ENCODE peak calls at places on chromosomes 11 and 22, in ten cellular contexts. One of them, this sample, is unnamed.

GRCh38 chr11:130219148-130219547 is 59.6 kb downstream of the ST14 start:
- DNase-seq in iPS-NIHi11: no peak
- DNase-seq in activated naive CD8-positive, alpha-beta T cell treated with anti-CD3 and anti-CD28 coated beads, Interleukin-2, amount 10 ng/mL, durations not matched to agents 7 days and 5 days: no peak
- DNase-seq in cardiac septum: peak; percentile 38
- DNase-seq in body of pancreas: no peak
- DNase-seq in SJSA1: no peak
- DNase-seq in DMS153: no peak
- DNase-seq in neural crest cell: no peak
- DNase-seq in NCI-H1417: no peak
- DNase-seq in brain microvascular endothelial cell: no peak
- DNase-seq in this sample: no peak

GRCh38 chr11:105636496-105636895 is 26.6 kb downstream of the GRIA4 start:
- DNase-seq in NCI-H1417: no peak
- DNase-seq in SJSA1: no peak
- DNase-seq in iPS-NIHi11: no peak
- DNase-seq in DMS153: no peak
- DNase-seq in body of pancreas: no peak
- DNase-seq in activated naive CD8-positive, alpha-beta T cell treated with anti-CD3 and anti-CD28 coated beads, Interleukin-2, amount 10 ng/mL, durations not matched to agents 7 days and 5 days: no peak
- DNase-seq in brain microvascular endothelial cell: no peak
- DNase-seq in neural crest cell: no peak
- DNase-seq in cardiac septum: no peak
- DNase-seq in this sample: no peak

GRCh38 chr11:24635588-24636290 is 138.9 kb downstream of the LUZP2 start:
- DNase-seq in activated naive CD8-positive, alpha-beta T cell treated with anti-CD3 and anti-CD28 coated beads, Interleukin-2, amount 10 ng/mL, durations not matched to agents 7 days and 5 days: no peak
- DNase-seq in DMS153: no peak
- DNase-seq in SJSA1: no peak
- DNase-seq in cardiac septum: no peak
- DNase-seq in body of pancreas: no peak
- DNase-seq in NCI-H1417: no peak
- DNase-seq in neural crest cell: no peak
- DNase-seq in brain microvascular endothelial cell: no peak
- DNase-seq in iPS-NIHi11: no peak
- DNase-seq in this sample: no peak

GRCh38 chr11:96738311-96738710 is 348.5 kb downstream of the JRKL start:
- DNase-seq in SJSA1: no peak
- DNase-seq in body of pancreas: no peak
- DNase-seq in cardiac septum: no peak
- DNase-seq in iPS-NIHi11: no peak
- DNase-seq in neural crest cell: no peak
- DNase-seq in brain microvascular endothelial cell: no peak
- DNase-seq in DMS153: no peak
- DNase-seq in NCI-H1417: no peak
- DNase-seq in activated naive CD8-positive, alpha-beta T cell treated with anti-CD3 and anti-CD28 coated beads, Interleukin-2, amount 10 ng/mL, durations not matched to agents 7 days and 5 days: no peak
- DNase-seq in this sample: no peak

GRCh38 chr22:19407649-19408606 is 23.6 kb downstream of the HIRA start:
- DNase-seq in DMS153: no peak
- DNase-seq in SJSA1: no peak
- DNase-seq in neural crest cell: no peak
- DNase-seq in brain microvascular endothelial cell: no peak
- DNase-seq in cardiac septum: no peak
- DNase-seq in iPS-NIHi11: no peak
- DNase-seq in body of pancreas: peak; percentile 69
- DNase-seq in activated naive CD8-positive, alpha-beta T cell treated with anti-CD3 and anti-CD28 coated beads, Interleukin-2, amount 10 ng/mL, durations not matched to agents 7 days and 5 days: no peak
- DNase-seq in NCI-H1417: no peak
- DNase-seq in this sample: no peak

GRCh38 chr22:44143117-44143495 is 37.6 kb upstream of the PARVG start:
- DNase-seq in body of pancreas: peak; percentile 24
- DNase-seq in NCI-H1417: no peak
- DNase-seq in cardiac septum: no peak
- DNase-seq in iPS-NIHi11: no peak
- DNase-seq in SJSA1: no peak
- DNase-seq in DMS153: peak; percentile 32
- DNase-seq in brain microvascular endothelial cell: no peak
- DNase-seq in neural crest cell: no peak
- DNase-seq in activated naive CD8-positive, alpha-beta T cell treated with anti-CD3 and anti-CD28 coated beads, Interleukin-2, amount 10 ng/mL, durations not matched to agents 7 days and 5 days: no peak
- DNase-seq in this sample: no peak

GRCh38 chr11:57885298-57886035 is 123.9 kb downstream of the CTNND1 start:
- DNase-seq in iPS-NIHi11: peak; percentile 76
- DNase-seq in DMS153: no peak
- DNase-seq in NCI-H1417: no peak
- DNase-seq in brain microvascular endothelial cell: peak; percentile 37
- DNase-seq in neural crest cell: peak; percentile 2
- DNase-seq in activated naive CD8-positive, alpha-beta T cell treated with anti-CD3 and anti-CD28 coated beads, Interleukin-2, amount 10 ng/mL, durations not matched to agents 7 days and 5 days: no peak
- DNase-seq in SJSA1: no peak
- DNase-seq in cardiac septum: no peak
- DNase-seq in body of pancreas: no peak
- DNase-seq in this sample: no peak

GRCh38 chr22:36478966-36479365 is 2.5 kb downstream of the TXN2 start:
- DNase-seq in cardiac septum: no peak
- DNase-seq in DMS153: no peak
- DNase-seq in activated naive CD8-positive, alpha-beta T cell treated with anti-CD3 and anti-CD28 coated beads, Interleukin-2, amount 10 ng/mL, durations not matched to agents 7 days and 5 days: no peak
- DNase-seq in body of pancreas: no peak
- DNase-seq in SJSA1: no peak
- DNase-seq in iPS-NIHi11: no peak
- DNase-seq in neural crest cell: no peak
- DNase-seq in brain microvascular endothelial cell: no peak
- DNase-seq in NCI-H1417: no peak
- DNase-seq in this sample: no peak

GRCh38 chr11:75474878-75475766 is 42.1 kb upstream of the KLHL35 start:
- DNase-seq in activated naive CD8-positive, alpha-beta T cell treated with anti-CD3 and anti-CD28 coated beads, Interleukin-2, amount 10 ng/mL, durations not matched to agents 7 days and 5 days: peak; percentile 82
- DNase-seq in neural crest cell: peak; percentile 53
- DNase-seq in SJSA1: no peak
- DNase-seq in iPS-NIHi11: peak; percentile 81
- DNase-seq in cardiac septum: no peak
- DNase-seq in NCI-H1417: peak; percentile 36
- DNase-seq in body of pancreas: peak; percentile 29
- DNase-seq in brain microvascular endothelial cell: peak; percentile 46
- DNase-seq in DMS153: peak; percentile 45
- DNase-seq in this sample: no peak

GRCh38 chr11:38448284-38448683 is 1850.2 kb upstream of the RAG2 start:
- DNase-seq in iPS-NIHi11: no peak
- DNase-seq in cardiac septum: no peak
- DNase-seq in brain microvascular endothelial cell: no peak
- DNase-seq in activated naive CD8-positive, alpha-beta T cell treated with anti-CD3 and anti-CD28 coated beads, Interleukin-2, amount 10 ng/mL, durations not matched to agents 7 days and 5 days: no peak
- DNase-seq in NCI-H1417: no peak
- DNase-seq in DMS153: no peak
- DNase-seq in SJSA1: no peak
- DNase-seq in neural crest cell: no peak
- DNase-seq in body of pancreas: peak; percentile 40
- DNase-seq in this sample: no peak

GRCh38 chr22:49119551-49119952 is 708.1 kb downstream of the BRD1 start:
- DNase-seq in activated naive CD8-positive, alpha-beta T cell treated with anti-CD3 and anti-CD28 coated beads, Interleukin-2, amount 10 ng/mL, durations not matched to agents 7 days and 5 days: no peak
- DNase-seq in iPS-NIHi11: peak; percentile 51
- DNase-seq in DMS153: no peak
- DNase-seq in NCI-H1417: no peak
- DNase-seq in cardiac septum: no peak
- DNase-seq in SJSA1: no peak
- DNase-seq in body of pancreas: no peak
- DNase-seq in neural crest cell: no peak
- DNase-seq in brain microvascular endothelial cell: no peak
- DNase-seq in this sample: no peak

GRCh38 chr11:86484164-86484794 is 109.6 kb downstream of the CCDC81 start:
- DNase-seq in neural crest cell: no peak
- DNase-seq in brain microvascular endothelial cell: peak; percentile 97
- DNase-seq in iPS-NIHi11: peak; percentile 31
- DNase-seq in NCI-H1417: no peak
- DNase-seq in activated naive CD8-positive, alpha-beta T cell treated with anti-CD3 and anti-CD28 coated beads, Interleukin-2, amount 10 ng/mL, durations not matched to agents 7 days and 5 days: no peak
- DNase-seq in cardiac septum: no peak
- DNase-seq in SJSA1: peak; percentile 87
- DNase-seq in body of pancreas: peak; percentile 34
- DNase-seq in DMS153: no peak
- DNase-seq in this sample: no peak

GRCh38 chr11:33207408-33207985 is 46.2 kb upstream of the CSTF3 start:
- DNase-seq in body of pancreas: no peak
- DNase-seq in iPS-NIHi11: no peak
- DNase-seq in SJSA1: no peak
- DNase-seq in brain microvascular endothelial cell: no peak
- DNase-seq in activated naive CD8-positive, alpha-beta T cell treated with anti-CD3 and anti-CD28 coated beads, Interleukin-2, amount 10 ng/mL, durations not matched to agents 7 days and 5 days: no peak
- DNase-seq in NCI-H1417: no peak
- DNase-seq in neural crest cell: no peak
- DNase-seq in DMS153: no peak
- DNase-seq in cardiac septum: peak; percentile 74
- DNase-seq in this sample: no peak

GRCh38 chr22:29040385-29041275 is 21.0 kb downstream of the C22orf31 start:
- DNase-seq in brain microvascular endothelial cell: peak; percentile 88
- DNase-seq in iPS-NIHi11: peak; percentile 69
- DNase-seq in activated naive CD8-positive, alpha-beta T cell treated with anti-CD3 and anti-CD28 coated beads, Interleukin-2, amount 10 ng/mL, durations not matched to agents 7 days and 5 days: no peak
- DNase-seq in DMS153: peak; percentile 30
- DNase-seq in cardiac septum: no peak
- DNase-seq in NCI-H1417: peak; percentile 53
- DNase-seq in SJSA1: peak; percentile 83
- DNase-seq in neural crest cell: peak; percentile 74
- DNase-seq in body of pancreas: peak; percentile 81
- DNase-seq in this sample: peak; percentile 45

GRCh38 chr22:47175151-47175760 is 412.8 kb downstream of the TBC1D22A start:
- DNase-seq in body of pancreas: peak; percentile 9
- DNase-seq in brain microvascular endothelial cell: no peak
- DNase-seq in SJSA1: no peak
- DNase-seq in neural crest cell: no peak
- DNase-seq in NCI-H1417: no peak
- DNase-seq in iPS-NIHi11: no peak
- DNase-seq in cardiac septum: peak; percentile 75
- DNase-seq in activated naive CD8-positive, alpha-beta T cell treated with anti-CD3 and anti-CD28 coated beads, Interleukin-2, amount 10 ng/mL, durations not matched to agents 7 days and 5 days: peak; percentile 20
- DNase-seq in DMS153: no peak
- DNase-seq in this sample: peak; percentile 6

GRCh38 chr22:37462983-37463382 is 23.2 kb downstream of the MFNG start:
- DNase-seq in NCI-H1417: no peak
- DNase-seq in SJSA1: no peak
- DNase-seq in cardiac septum: no peak
- DNase-seq in DMS153: no peak
- DNase-seq in activated naive CD8-positive, alpha-beta T cell treated with anti-CD3 and anti-CD28 coated beads, Interleukin-2, amount 10 ng/mL, durations not matched to agents 7 days and 5 days: no peak
- DNase-seq in body of pancreas: no peak
- DNase-seq in neural crest cell: peak; percentile 45
- DNase-seq in iPS-NIHi11: peak; percentile 84
- DNase-seq in brain microvascular endothelial cell: no peak
- DNase-seq in this sample: no peak

GRCh38 chr11:91585035-91585801 is 639.4 kb upstream of the FAT3 start:
- DNase-seq in iPS-NIHi11: no peak
- DNase-seq in NCI-H1417: no peak
- DNase-seq in DMS153: no peak
- DNase-seq in SJSA1: no peak
- DNase-seq in neural crest cell: no peak
- DNase-seq in cardiac septum: no peak
- DNase-seq in activated naive CD8-positive, alpha-beta T cell treated with anti-CD3 and anti-CD28 coated beads, Interleukin-2, amount 10 ng/mL, durations not matched to agents 7 days and 5 days: no peak
- DNase-seq in brain microvascular endothelial cell: no peak
- DNase-seq in body of pancreas: no peak
- DNase-seq in this sample: no peak

GRCh38 chr22:46229701-46230100 is 20.4 kb downstream of the CDPF1 start:
- DNase-seq in activated naive CD8-positive, alpha-beta T cell treated with anti-CD3 and anti-CD28 coated beads, Interleukin-2, amount 10 ng/mL, durations not matched to agents 7 days and 5 days: no peak
- DNase-seq in cardiac septum: no peak
- DNase-seq in DMS153: no peak
- DNase-seq in brain microvascular endothelial cell: no peak
- DNase-seq in iPS-NIHi11: no peak
- DNase-seq in body of pancreas: no peak
- DNase-seq in SJSA1: no peak
- DNase-seq in neural crest cell: no peak
- DNase-seq in NCI-H1417: no peak
- DNase-seq in this sample: no peak

GRCh38 chr22:26957176-26957575 is 299.8 kb downstream of the MIAT start:
- DNase-seq in SJSA1: no peak
- DNase-seq in neural crest cell: no peak
- DNase-seq in DMS153: no peak
- DNase-seq in NCI-H1417: no peak
- DNase-seq in body of pancreas: no peak
- DNase-seq in brain microvascular endothelial cell: no peak
- DNase-seq in cardiac septum: no peak
- DNase-seq in activated naive CD8-positive, alpha-beta T cell treated with anti-CD3 and anti-CD28 coated beads, Interleukin-2, amount 10 ng/mL, durations not matched to agents 7 days and 5 days: no peak
- DNase-seq in iPS-NIHi11: no peak
- DNase-seq in this sample: no peak

GRCh38 chr22:24096401-24097115 is 84.7 kb upstream of the SUSD2 start:
- DNase-seq in NCI-H1417: no peak
- DNase-seq in cardiac septum: peak; percentile 71
- DNase-seq in iPS-NIHi11: no peak
- DNase-seq in activated naive CD8-positive, alpha-beta T cell treated with anti-CD3 and anti-CD28 coated beads, Interleukin-2, amount 10 ng/mL, durations not matched to agents 7 days and 5 days: no peak
- DNase-seq in body of pancreas: no peak
- DNase-seq in DMS153: no peak
- DNase-seq in brain microvascular endothelial cell: no peak
- DNase-seq in neural crest cell: no peak
- DNase-seq in SJSA1: no peak
- DNase-seq in this sample: no peak

GRCh38 chr22:26466196-26466595 is 17.4 kb downstream of the HPS4 start:
- DNase-seq in NCI-H1417: no peak
- DNase-seq in iPS-NIHi11: no peak
- DNase-seq in cardiac septum: no peak
- DNase-seq in brain microvascular endothelial cell: no peak
- DNase-seq in DMS153: no peak
- DNase-seq in neural crest cell: no peak
- DNase-seq in activated naive CD8-positive, alpha-beta T cell treated with anti-CD3 and anti-CD28 coated beads, Interleukin-2, amount 10 ng/mL, durations not matched to agents 7 days and 5 days: no peak
- DNase-seq in SJSA1: no peak
- DNase-seq in body of pancreas: no peak
- DNase-seq in this sample: no peak

GRCh38 chr22:27242917-27243589 is 558.5 kb downstream of the MN1 start:
- DNase-seq in iPS-NIHi11: no peak
- DNase-seq in brain microvascular endothelial cell: peak; percentile 35
- DNase-seq in body of pancreas: peak; percentile 73
- DNase-seq in activated naive CD8-positive, alpha-beta T cell treated with anti-CD3 and anti-CD28 coated beads, Interleukin-2, amount 10 ng/mL, durations not matched to agents 7 days and 5 days: no peak
- DNase-seq in NCI-H1417: no peak
- DNase-seq in neural crest cell: no peak
- DNase-seq in SJSA1: no peak
- DNase-seq in DMS153: no peak
- DNase-seq in cardiac septum: no peak
- DNase-seq in this sample: no peak

This sample was measured in T-helper 17 cell.